ENCODE peak calls at places on chromosomes 13 and 19, in seven cellular contexts. R, Y, C, I, L, N and O are unnamed samples. For H3K4me1, the result is how much of the 10 kb centered on the place peaks cover.

GRCh38 chr13:20512042-20512683 is 13.5 kb downstream of the CRYL1 start:
- DNase-seq in I (no peak), R (no peak), L (no peak), N (no peak), Y (no peak), C (no peak), O (no peak)

GRCh38 chr13:48645845-48646244 is 7.9 kb upstream of the CYSLTR2 start:
- DNase-seq in R (no peak), N (no peak), L (no peak), C (no peak), Y (no peak), I (no peak), O (no peak)

GRCh38 chr13:50081106-50081898 is 66.1 kb downstream of the KCNRG start:
- DNase-seq in Y (no peak), L (peak), R (peak), C (peak), I (peak), N (no peak), O (peak)

GRCh38 chr19:38852231-38853044 is 2.7 kb upstream of the HNRNPL start:
- DNase-seq in N (peak), L (peak), Y (peak), C (peak), I (peak), R (peak), O (peak)

GRCh38 chr19:13029893-13030292 is 34.6 kb downstream of the NFIX start:
- DNase-seq in C (no peak), I (no peak), L (no peak), Y (no peak), N (no peak), R (no peak), O (no peak)

GRCh38 chr13:45269204-45269603 is 68.4 kb upstream of the KCTD4 start:
- DNase-seq in N (peak), R (no peak), Y (no peak), I (no peak), C (no peak), L (no peak), O (no peak)

GRCh38 chr19:43636121-43636683 is 3.4 kb downstream of the CADM4 start:
- DNase-seq in N (no peak), R (no peak), Y (no peak), I (no peak), L (no peak), C (no peak), O (no peak)

GRCh38 chr19:46913852-46914430 is 53.1 kb downstream of the ARHGAP35 start:
- DNase-seq in I (no peak), L (no peak), C (no peak), N (peak), R (no peak), Y (no peak), O (no peak)

GRCh38 chr13:94860981-94861407 is 148.6 kb upstream of the SOX21 start:
- DNase-seq in C (no peak), N (peak), I (no peak), L (no peak), Y (no peak), R (no peak), O (no peak)

GRCh38 chr19:30240904-30241695 is 131.1 kb upstream of the ZNF536 start:
- DNase-seq in I (no peak), R (no peak), N (no peak), Y (no peak), L (no peak), C (no peak), O (no peak)

GRCh38 chr13:41547253-41548000 is 90.1 kb downstream of the RGCC start:
- DNase-seq in L (no peak), R (no peak), Y (peak), I (no peak), N (no peak), C (peak), O (no peak)

GRCh38 chr13:50244913-50245574 is 229.8 kb downstream of the KCNRG start:
- DNase-seq in N (peak), R (peak), I (no peak), L (peak), Y (no peak), C (no peak), O (no peak)

GRCh38 chr13:30863796-30864195 is 42.3 kb upstream of the MEDAG start:
- DNase-seq in I (no peak), C (no peak), R (no peak), L (no peak), N (no peak), Y (no peak), O (no peak)

GRCh38 chr13:58119351-58119750 is 487.8 kb downstream of the PCDH17 start:
- DNase-seq in I (no peak), Y (no peak), R (no peak), N (no peak), L (no peak), C (no peak), O (no peak)

GRCh38 chr19:45878043-45878794 is 7.7 kb downstream of the IRF2BP1 start:
- DNase-seq in N (no peak), C (no peak), L (no peak), R (peak), Y (no peak), I (no peak), O (peak)

GRCh38 chr13:40158218-40158617 is 502.8 kb downstream of the COG6 start:
- DNase-seq in L (no peak), I (no peak), C (no peak), R (no peak), Y (no peak), N (no peak), O (no peak)

GRCh38 chr13:113559901-113560644 is 24.5 kb upstream of the TFDP1 start:
- DNase-seq in N (no peak), C (peak), L (no peak), I (no peak), Y (no peak), R (no peak), O (no peak)

GRCh38 chr19:7926021-7926726 is at the start of gene CTXN1:
- DNase-seq in I (peak), Y (peak), N (no peak), C (peak), R (peak), L (peak), O (peak)

GRCh38 chr13:34869737-34870136 is 72.3 kb upstream of the NBEA start:
- DNase-seq in I (no peak), C (no peak), L (no peak), R (no peak), Y (no peak), N (no peak), O (no peak)

DNA sequence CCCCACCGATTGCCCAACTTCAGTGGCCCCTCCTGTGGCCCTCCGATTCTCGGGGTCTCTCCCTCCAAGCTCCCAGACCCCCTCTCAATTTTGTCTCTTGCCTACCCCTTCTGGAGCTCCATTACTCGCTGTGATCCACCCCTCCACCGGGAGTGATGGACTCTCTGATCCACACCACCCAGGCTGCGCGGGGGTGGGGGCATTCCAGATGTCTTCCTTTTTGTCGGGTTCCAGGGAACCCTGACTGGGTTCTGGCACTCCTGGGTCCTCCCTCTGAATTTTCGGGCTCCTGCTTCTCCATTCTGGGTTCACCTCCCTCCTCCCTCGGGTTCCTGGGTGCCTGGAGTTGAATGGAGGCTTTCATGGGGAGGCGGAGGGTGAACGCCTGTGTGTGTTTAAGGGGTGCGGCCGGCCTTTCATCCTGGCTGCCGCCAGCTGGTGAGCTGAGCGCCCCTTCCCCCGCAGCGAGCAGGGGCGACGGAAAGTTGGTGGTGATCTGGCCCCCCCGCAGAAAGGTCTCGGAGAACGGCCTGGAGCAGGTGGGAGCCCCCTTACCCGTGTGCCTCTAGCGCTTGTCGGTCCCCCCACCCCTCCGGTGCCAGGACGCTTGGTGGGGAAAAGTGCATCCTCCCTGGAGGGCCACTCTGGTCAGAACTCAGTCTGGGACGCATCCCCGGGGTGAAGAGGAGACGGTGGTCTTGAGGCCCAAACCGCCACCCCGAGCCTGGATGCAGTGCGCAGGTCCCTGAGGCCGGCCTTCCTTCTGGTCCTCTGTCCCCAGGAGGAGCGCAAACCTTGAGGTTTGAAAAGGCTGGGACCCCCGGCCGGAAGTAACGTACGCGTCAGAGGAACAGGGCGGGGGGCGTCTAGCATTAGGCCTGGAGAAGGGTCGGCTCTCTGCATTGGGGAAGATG is 1.6 kb downstream of the MISP3 start:
- DNase-seq in N (peak), I (no peak), R (no peak), C (peak), L (peak), Y (no peak), O (peak)
- TF ChIP-seq POLR2A in N (no peak), I (no peak), R (no peak), C (no peak), L (no peak), Y (no peak), O (no peak)

GRCh38 chr19:48186015-48186414 is 15.5 kb downstream of the ZSWIM9 start:
- DNase-seq in R (no peak), N (no peak), C (no peak), I (peak), L (no peak), Y (no peak), O (no peak)
- H3K4me1 ChIP-seq in R (under half), N (under half), C (under half), I (under half), L (under half), Y (under half), O (under half)

GRCh38 chr19:925087-925911 is 536 bp upstream of the ARID3A start:
- DNase-seq in R (peak), Y (peak), L (peak), C (peak), N (peak), I (peak), O (peak)

GRCh38 chr19:926595-927043 is 784 bp downstream of the ARID3A start:
- DNase-seq in R (peak), C (peak), N (no peak), I (peak), Y (no peak), L (no peak), O (no peak)

GRCh38 chr19:927044-927706 is 1.3 kb downstream of the ARID3A start:
- DNase-seq in N (no peak), R (peak), I (peak), C (peak), L (peak), Y (peak), O (no peak)

GRCh38 chr19:927707-928401 is 2.0 kb downstream of the ARID3A start:
- DNase-seq in L (no peak), C (peak), Y (no peak), I (no peak), N (no peak), R (peak), O (no peak)

GRCh38 chr19:925912-926594 is at the start of gene ARID3A:
- DNase-seq in N (no peak), I (no peak), R (peak), Y (no peak), L (no peak), C (no peak), O (peak)
- TF ChIP-seq POLR2A in N (peak), I (no peak), R (peak), Y (peak), L (no peak), C (peak), O (no peak)

GRCh38 chr13:73956101-73956500 is 178.1 kb downstream of the KLF12 start:
- DNase-seq in I (no peak), R (no peak), C (no peak), Y (no peak), N (no peak), L (no peak), O (no peak)

GRCh38 chr13:73948848-73949529 is 185.2 kb downstream of the KLF12 start:
- DNase-seq in Y (no peak), L (no peak), I (no peak), N (no peak), R (no peak), C (no peak), O (no peak)

GRCh38 chr13:73956795-73957408 is 177.3 kb downstream of the KLF12 start:
- DNase-seq in I (no peak), C (no peak), Y (no peak), R (no peak), N (no peak), L (no peak), O (no peak)

GRCh38 chr13:73954808-73955207 is 179.4 kb downstream of the KLF12 start:
- DNase-seq in R (no peak), C (no peak), I (no peak), N (no peak), L (no peak), Y (no peak), O (no peak)

GRCh38 chr13:73952683-73953082 is 181.5 kb downstream of the KLF12 start:
- DNase-seq in Y (no peak), N (peak), C (no peak), I (no peak), R (no peak), L (no peak), O (no peak)
- H3K4me1 ChIP-seq in Y (under half), N (under half), C (under half), I (under half), R (under half), L (under half), O (under half)

GRCh38 chr19:16830679-16831078 is 1.5 kb downstream of the SIN3B start:
- DNase-seq in Y (no peak), C (no peak), I (no peak), N (peak), R (no peak), L (no peak), O (no peak)

GRCh38 chr19:16825312-16826168 is 3.7 kb upstream of the SIN3B start:
- DNase-seq in R (peak), Y (peak), N (peak), C (peak), I (peak), L (no peak), O (peak)

GRCh38 chr19:16829822-16830289 is 658 bp downstream of the SIN3B start:
- DNase-seq in R (no peak), L (no peak), C (no peak), Y (no peak), I (no peak), N (no peak), O (no peak)

GRCh38 chr19:16831531-16831930 is 2.3 kb downstream of the SIN3B start:
- DNase-seq in C (no peak), I (no peak), R (no peak), Y (no peak), N (no peak), L (no peak), O (no peak)

DNA sequence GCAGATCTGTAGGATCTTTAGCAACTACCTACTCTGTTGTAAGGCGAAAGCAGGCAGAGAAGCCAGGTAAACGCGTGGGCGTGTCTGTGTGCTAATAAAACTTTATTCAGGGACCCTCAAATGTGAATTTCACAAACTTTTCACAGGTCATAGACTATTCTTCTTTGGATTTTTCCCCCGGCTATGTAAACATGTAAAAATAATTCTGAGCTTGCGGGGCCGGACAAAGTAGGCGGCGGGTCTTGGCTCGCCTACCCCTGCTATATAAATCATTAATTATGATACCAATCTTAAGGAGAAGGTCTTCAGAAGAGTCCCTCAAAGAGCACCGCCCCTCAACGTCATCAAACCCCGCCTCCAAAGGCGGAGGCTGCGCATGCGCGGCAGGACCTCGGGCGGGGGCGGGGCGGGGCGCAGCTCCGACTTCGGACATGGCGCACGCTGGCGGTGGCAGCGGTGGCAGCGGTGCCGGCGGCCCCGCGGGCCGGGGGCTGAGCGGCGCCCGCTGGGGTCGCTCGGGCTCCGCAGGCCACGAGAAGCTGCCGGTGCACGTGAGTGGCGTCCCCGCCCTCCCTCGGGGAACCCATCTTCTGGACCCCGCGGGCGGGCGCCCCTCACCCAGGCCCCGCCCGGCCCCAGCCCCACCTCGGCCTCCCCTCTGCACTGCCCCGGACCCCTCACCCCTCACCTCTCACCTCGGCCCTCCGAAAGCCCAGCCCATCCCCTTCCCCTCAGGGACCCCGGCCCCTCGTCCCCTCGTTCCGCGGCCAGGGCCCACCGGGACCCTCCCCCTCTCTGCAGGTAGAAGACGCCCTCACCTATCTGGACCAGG is at the start of gene SIN3B:
- DNase-seq in C (peak), R (peak), L (peak), N (peak), I (peak), Y (peak), O (peak)
- TF ChIP-seq POLR2A in C (peak), R (peak), L (no peak), N (peak), I (peak), Y (peak), O (peak)

DNA sequence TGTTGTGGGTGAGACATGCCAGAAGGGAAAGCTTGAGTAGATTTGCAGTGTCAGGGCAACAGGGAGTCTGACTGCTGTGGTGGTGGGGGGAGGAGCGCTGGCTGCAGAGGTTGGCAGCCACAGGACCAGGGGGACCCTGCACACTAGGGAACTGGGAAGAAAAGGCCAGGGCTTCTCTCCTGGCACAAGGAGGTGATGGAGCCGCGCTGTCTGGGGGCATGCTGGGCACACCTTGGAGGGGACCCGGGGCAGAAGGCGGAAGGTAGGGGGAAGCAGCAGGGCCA is 13.9 kb upstream of the EPHX3 start:
- DNase-seq in R (no peak), C (no peak), N (no peak), I (no peak), L (no peak), Y (no peak), O (no peak)
- H3K4me1 ChIP-seq in R (under half), C (under half), N (under half), I (under half), L (under half), Y (half or more), O (under half)

GRCh38 chr19:53389591-53390377 is 5.2 kb upstream of the ZNF765 start:
- DNase-seq in L (peak), R (no peak), C (no peak), I (peak), Y (no peak), N (no peak), O (no peak)

GRCh38 chr19:53394522-53394973 is 401 bp upstream of the ZNF765 start:
- DNase-seq in C (peak), R (peak), I (peak), Y (peak), N (peak), L (peak), O (no peak)

DNA sequence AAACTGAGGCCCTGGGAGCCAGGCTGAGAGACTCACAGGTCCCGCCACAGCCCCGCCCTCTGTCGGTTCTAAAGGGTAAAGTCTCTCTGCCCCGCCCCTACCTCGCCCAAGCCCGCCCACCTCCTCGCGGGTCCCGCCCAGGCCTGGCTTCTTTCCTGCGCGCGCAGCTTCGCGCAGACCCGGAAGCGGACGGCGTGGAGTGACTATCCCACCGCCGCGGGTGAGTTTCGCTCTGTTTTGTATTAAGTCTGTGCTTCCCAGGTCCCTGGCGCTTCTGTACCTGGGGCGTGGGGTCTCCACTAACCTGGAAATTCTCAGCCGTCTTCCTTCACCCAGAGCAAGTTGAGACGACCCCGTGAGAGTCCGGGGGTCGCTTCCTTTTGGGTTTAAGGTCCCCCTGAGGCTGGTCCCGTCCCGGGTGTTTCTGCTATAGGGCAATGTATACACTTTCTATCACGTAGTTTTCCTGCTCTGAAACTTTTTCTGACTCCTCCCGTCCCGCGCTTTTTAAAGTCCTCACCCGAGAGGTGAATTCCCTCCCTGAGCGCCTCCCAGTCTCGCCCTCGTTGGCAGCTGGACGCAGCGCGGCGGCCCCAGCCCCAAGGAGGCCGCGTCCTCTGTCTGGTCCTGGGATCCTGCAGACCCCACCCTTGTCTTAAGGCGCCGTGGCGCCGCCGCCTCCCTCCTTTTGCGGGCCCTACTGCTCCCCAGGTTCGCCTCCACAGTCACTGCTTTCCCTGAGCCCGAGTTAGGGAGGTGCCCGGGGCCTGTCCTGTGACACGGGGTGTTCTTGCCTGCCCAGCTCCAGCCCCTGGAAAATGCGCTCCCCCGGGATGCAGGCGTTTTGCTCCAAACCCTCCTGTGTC is at the start of gene ZNF765:
- DNase-seq in Y (peak), R (peak), L (peak), I (peak), C (peak), N (peak), O (peak)
- TF ChIP-seq POLR2A in Y (peak), R (peak), L (peak), I (peak), C (peak), N (peak), O (peak)